ENCODE peak calls at places on chromosomes 2 and 18, in ten cellular contexts. H is stomach, Z is right lobe of liver, P is sigmoid colon, S is esophagus squamous epithelium, N is A549, I is GM12891, C is heart left ventricle, R is ovary, W is vagina. D is an unnamed sample.

GRCh38 chr2:73937899-73938298 is 11.2 kb downstream of the DGUOK start:
- DNase-seq in H (no peak), C (no peak), Z (no peak), P (no peak), R (no peak), I (no peak), N (no peak), W (no peak), S (no peak), D (no peak)

GRCh38 chr2:177119099-177119498 is 93.5 kb upstream of the HNRNPA3 start:
- DNase-seq in I (no peak), Z (no peak), R (no peak), P (no peak), S (no peak), N (no peak), C (no peak), W (no peak), H (no peak), D (no peak)

GRCh38 chr18:55918449-55918848 is 330.5 kb upstream of the TCF4 start:
- DNase-seq in H (no peak), C (no peak), P (no peak), N (no peak), R (no peak), S (no peak), W (no peak), Z (no peak), I (no peak), D (no peak)

GRCh38 chr18:48492880-48493279 is 46.0 kb upstream of the CTIF start:
- DNase-seq in Z (no peak), P (no peak), W (no peak), I (no peak), N (no peak), R (no peak), C (no peak), H (no peak), S (no peak), D (no peak)

GRCh38 chr2:75632091-75632704 is 14.4 kb upstream of the MRPL19 start:
- DNase-seq in W (no peak), R (peak), S (no peak), Z (no peak), N (no peak), P (no peak), H (no peak), C (no peak), I (no peak), D (no peak)

GRCh38 chr2:215750763-215751162 is 262.6 kb downstream of the MREG start:
- DNase-seq in I (no peak), R (no peak), C (no peak), N (no peak), W (no peak), H (no peak), Z (no peak), S (no peak), P (no peak), D (no peak)

GRCh38 chr2:25617948-25618646 is 55.3 kb downstream of the DTNB start:
- DNase-seq in S (no peak), N (peak), H (no peak), W (no peak), R (no peak), C (peak), P (no peak), Z (no peak), I (no peak), D (peak)

GRCh38 chr2:231241755-231242507 is 43.5 kb downstream of the ARMC9 start:
- DNase-seq in P (peak), H (no peak), S (no peak), R (peak), W (no peak), Z (no peak), N (no peak), C (peak), I (no peak), D (no peak)

GRCh38 chr18:43965691-43966090 is 688.4 kb upstream of the SYT4 start:
- DNase-seq in R (no peak), Z (no peak), H (no peak), I (no peak), P (no peak), N (no peak), S (no peak), C (no peak), W (no peak), D (no peak)

GRCh38 chr18:34222025-34222395 is 2.7 kb downstream of the NOL4 start:
- DNase-seq in S (no peak), Z (no peak), C (no peak), H (no peak), R (no peak), N (no peak), I (no peak), W (no peak), P (no peak), D (no peak)

GRCh38 chr2:84495539-84496146 is 20.7 kb upstream of the DNAH6 start:
- DNase-seq in H (no peak), Z (no peak), S (no peak), W (no peak), I (no peak), N (peak), C (no peak), R (no peak), P (no peak), D (no peak)

GRCh38 chr2:100736121-100736915 is 83.6 kb upstream of the NPAS2 start:
- DNase-seq in S (no peak), P (no peak), H (no peak), N (no peak), R (no peak), C (no peak), Z (no peak), W (no peak), I (no peak), D (no peak)

GRCh38 chr2:185074156-185074555 is 475.8 kb downstream of the ZNF804A start:
- DNase-seq in C (no peak), R (no peak), N (no peak), I (no peak), S (no peak), P (no peak), H (no peak), Z (no peak), W (no peak), D (no peak)

DNA sequence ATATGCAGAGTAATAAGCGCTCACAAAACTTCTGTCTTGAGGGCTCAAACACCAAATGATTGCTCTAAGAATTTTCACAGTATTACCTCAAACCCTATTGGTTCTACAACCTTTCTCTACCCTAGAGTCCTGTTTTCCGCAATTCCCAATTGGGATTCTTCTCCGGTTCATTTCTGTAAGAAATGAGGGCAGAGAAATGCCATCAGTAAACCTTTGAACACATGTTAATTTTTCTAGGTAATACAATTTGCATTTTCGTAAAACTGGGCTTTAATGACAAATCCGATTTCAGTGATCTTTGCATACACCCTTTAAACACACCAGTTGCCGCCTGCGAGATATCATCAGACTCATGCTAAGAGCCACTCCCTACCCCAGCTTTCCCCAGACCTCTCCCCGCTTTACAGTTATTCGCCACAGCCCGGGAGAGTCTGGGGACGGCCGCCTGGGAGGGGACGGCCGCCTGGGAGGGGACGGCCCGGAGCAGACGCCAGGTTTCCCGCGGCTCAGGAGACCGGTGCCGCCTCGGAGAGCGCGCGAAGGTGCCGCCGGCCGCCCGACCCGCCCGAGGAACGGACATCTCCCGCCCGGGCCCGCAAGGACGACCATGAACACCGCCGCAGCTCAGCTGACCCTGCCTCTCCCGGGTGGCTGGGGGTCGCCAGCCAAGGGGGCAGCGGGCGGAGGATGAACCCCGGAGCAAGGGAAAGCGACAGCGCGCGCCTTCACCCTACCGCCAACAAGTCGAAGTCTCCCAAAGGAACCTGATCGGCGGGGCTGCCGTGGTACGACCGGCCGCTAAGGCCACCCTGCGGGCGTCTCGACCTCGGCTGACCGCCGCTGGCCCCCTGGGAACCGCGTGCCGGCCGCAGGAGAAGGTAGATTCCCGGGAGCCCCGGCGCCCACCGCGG is 463 bp downstream of the SMC6 start:
- DNase-seq in I (peak), W (peak), Z (peak), N (peak), H (peak), S (no peak), R (no peak), P (peak), C (peak), D (peak)
- TF ChIP-seq POLR2A in I (no peak), W (no peak), Z (peak), N (peak), H (no peak), S (peak), R (peak), P (no peak), C (no peak), D (peak)

GRCh38 chr2:236569593-236569973 is at the start of gene ACKR3:
- DNase-seq in I (peak), C (peak), P (peak), Z (peak), N (peak), H (peak), W (peak), S (peak), R (peak), D (peak)
- TF ChIP-seq POLR2A in I (peak), C (peak), P (no peak), Z (peak), N (peak), H (no peak), W (no peak), S (peak), R (no peak), D (no peak)

GRCh38 chr2:233650981-233651380 is 14.7 kb downstream of the UGT1A10 start:
- DNase-seq in C (no peak), R (no peak), P (no peak), H (no peak), I (no peak), W (no peak), S (no peak), Z (no peak), N (no peak), D (no peak)
- TF ChIP-seq POLR2A in C (no peak), R (no peak), P (no peak), H (no peak), I (no peak), W (no peak), S (no peak), Z (no peak), N (no peak), D (no peak)

DNA sequence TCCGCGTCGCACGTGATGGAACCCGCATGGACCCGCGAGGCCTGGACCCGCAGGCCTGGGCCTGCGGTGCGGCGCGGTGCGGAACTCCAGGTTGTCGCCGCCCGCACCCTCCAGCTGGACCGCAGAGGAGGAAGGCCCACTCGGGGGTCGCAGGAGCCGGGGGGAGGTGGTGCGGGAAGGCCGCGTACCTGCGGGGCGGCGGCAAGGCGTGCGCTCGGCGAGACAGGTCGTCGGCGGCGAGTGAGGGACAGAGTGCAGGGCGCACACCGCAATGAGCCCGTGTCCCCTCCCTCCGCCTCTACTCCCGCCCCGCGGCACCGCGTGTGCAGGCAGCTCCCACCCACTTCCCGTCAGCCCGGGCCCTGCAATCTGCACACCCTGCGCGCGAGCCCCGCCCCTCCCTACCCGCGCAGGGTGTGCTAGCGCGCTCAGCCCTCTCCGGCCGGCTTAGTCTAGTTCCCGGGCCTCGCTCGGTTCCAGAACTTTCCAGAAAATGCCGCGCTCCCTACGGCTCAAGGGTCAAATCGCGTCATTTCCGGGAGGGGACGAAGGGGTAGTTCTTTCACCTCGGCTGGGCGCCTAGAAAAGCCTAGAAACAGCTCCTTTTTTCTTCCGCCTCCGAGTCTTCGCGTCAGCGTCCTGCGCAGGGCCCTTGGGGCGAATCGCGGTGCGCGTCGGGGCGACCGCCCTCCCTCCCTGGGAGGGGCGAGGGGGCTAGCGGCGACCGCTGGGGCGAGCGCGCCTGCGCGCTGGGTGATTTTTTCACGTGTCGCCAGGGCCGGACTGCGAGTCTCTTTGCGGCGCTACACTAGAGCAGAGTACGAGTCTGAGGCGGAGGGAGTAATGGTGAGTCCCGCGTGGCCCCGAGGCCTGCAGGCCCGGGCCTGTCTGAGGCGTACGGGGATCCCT is at the start of the genes HSPD1 and HSPE1:
- DNase-seq in W (peak), R (peak), P (peak), H (peak), C (peak), Z (peak), N (peak), I (peak), S (peak), D (peak)
- TF ChIP-seq POLR2A in W (peak), R (peak), P (peak), H (peak), C (peak), Z (peak), N (peak), I (peak), S (peak), D (peak)

DNA sequence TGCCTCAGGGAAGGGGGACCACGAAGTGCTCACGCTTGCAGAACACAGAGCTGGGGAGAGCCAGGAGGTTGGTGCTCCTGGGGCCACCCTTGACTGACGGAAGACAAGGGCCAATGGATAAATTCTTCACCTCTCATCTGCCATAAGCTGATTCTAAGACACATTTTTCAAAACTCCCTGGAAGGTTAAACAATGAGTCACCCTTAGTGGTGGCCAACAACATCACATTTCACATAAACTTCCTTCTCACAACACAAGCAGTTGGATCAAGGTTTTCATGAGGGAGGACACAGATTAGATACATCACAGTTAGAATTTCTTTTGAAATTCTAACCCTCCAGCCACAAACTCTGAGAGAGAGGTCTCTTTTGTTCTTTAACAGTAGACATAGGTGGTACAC is 713.6 kb upstream of the POU3F3 start:
- DNase-seq in H (no peak), S (no peak), N (peak), W (no peak), C (no peak), R (no peak), I (no peak), P (no peak), Z (no peak), D (no peak)
- TF ChIP-seq POLR2A in H (no peak), S (no peak), N (no peak), W (no peak), C (no peak), R (no peak), I (no peak), P (no peak), Z (no peak), D (no peak)

GRCh38 chr18:26457611-26458350 is 90.6 kb downstream of the KCTD1 start:
- DNase-seq in R (no peak), W (no peak), P (no peak), H (no peak), Z (no peak), N (no peak), S (no peak), C (no peak), I (no peak), D (no peak)
- TF ChIP-seq POLR2A in R (no peak), W (no peak), P (no peak), H (no peak), Z (no peak), N (no peak), S (no peak), C (no peak), I (no peak), D (no peak)

GRCh38 chr2:130156624-130157004 is 11.7 kb upstream of the CCDC74B start:
- DNase-seq in W (no peak), I (no peak), P (no peak), Z (no peak), C (no peak), R (no peak), H (no peak), S (no peak), N (no peak), D (no peak)

GRCh38 chr2:130158631-130159030 is 13.7 kb upstream of the CCDC74B start:
- DNase-seq in P (no peak), R (no peak), S (no peak), I (no peak), C (no peak), Z (no peak), H (no peak), N (no peak), W (no peak), D (no peak)

GRCh38 chr2:130150181-130151144 is 5.6 kb upstream of the CCDC74B start:
- DNase-seq in R (no peak), P (peak), S (no peak), H (no peak), N (no peak), Z (no peak), C (no peak), W (no peak), I (no peak), D (no peak)

GRCh38 chr2:130152816-130153595 is 8.1 kb upstream of the CCDC74B start:
- DNase-seq in R (no peak), I (no peak), Z (no peak), N (no peak), H (no peak), P (no peak), S (no peak), W (no peak), C (no peak), D (no peak)

DNA sequence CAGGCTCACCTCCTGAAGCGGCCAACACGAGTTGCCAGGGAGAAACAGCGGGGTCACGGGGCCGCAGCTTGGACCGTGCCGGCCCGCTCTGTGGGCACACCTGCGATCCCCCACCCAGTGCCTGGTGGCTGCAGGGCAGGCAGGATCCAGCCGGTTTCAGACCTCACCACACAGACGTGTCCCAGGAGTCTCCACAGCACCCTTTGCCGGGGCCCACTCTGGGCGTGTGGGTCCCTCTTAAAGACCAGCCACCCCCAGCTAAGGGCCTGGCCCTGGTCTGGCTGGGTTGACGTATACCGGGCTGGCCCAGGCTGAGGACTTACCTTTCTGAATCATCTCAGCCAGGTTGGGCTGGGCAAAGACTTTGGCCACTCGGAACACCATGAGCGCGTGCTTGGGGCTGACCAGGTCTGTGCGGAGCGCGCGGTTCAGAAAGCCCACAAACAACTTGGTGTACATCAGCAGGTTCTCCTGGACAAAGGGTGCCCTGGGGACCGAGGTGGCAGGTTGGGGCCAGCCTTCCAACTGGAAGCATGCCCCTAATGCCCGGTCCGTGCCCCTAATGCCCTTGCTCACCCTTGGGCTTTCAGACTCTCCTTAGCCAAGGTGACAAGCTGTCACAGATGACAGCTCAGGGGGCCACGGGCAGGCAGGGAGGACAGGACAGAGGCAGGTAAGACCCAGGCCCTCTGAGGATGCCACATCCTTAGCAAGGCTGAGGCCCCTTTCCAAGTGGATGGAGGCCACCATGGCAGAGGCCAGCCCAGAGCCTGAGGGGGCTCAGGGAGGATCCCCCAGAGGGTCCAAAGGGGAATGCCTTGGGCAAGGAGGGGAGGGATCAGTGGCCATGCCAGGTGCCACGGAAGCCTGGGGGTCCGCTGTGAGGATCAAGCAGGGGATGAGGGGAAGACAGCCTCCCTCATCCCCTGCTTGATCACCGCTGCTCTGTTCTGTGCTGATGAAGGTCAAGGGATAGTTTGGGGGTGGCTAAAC is 10.2 kb upstream of the CCDC74B start:
- DNase-seq in W (no peak), R (no peak), Z (no peak), I (no peak), H (no peak), C (no peak), P (no peak), S (no peak), N (no peak), D (no peak)
- TF ChIP-seq POLR2A in W (no peak), R (no peak), Z (no peak), I (no peak), H (no peak), C (no peak), P (no peak), S (no peak), N (no peak), D (no peak)

D was measured in H54.